ENCODE peak calls at places on chromosomes 1 and 21, in eight cellular contexts. P is heart right ventricle, C is lower leg skin, M is ovary, X is astrocyte of the spinal cord, O is heart left ventricle, Z is PC-9, A is AG10803. S is an unnamed sample.
A peak's percentile ranks its signal among the peaks of the same experiment; 100 is the strongest.

GRCh38 chr1:25803368-25803767 is 3.4 kb downstream of the SELENON start:
- DNase-seq in A (no peak), O (no peak), C (no peak), Z (no peak), X (no peak), P (no peak), M (no peak), S (no peak)

GRCh38 chr1:152043870-152044269 is 7.1 kb upstream of the S100A11 start:
- DNase-seq in C (no peak), Z (no peak), M (no peak), A (no peak), P (no peak), X (no peak), O (no peak), S (no peak)

GRCh38 chr1:214216031-214216430 is 64.9 kb upstream of the SMYD2 start:
- DNase-seq in C (no peak), P (no peak), M (no peak), A (no peak), O (no peak), X (no peak), Z (no peak), S (no peak)

GRCh38 chr1:3795453-3796214 is 664 bp downstream of the LRRC47 start:
- DNase-seq in Z (no peak), A (no peak), M (no peak), C (no peak), O (no peak), X (no peak), P (no peak), S (no peak)

GRCh38 chr1:229714964-229715603 is 89.0 kb downstream of the URB2 start:
- DNase-seq in O (no peak), X (no peak), M (no peak), A (peak; percentile 22), P (no peak), Z (peak; percentile 72), C (no peak), S (no peak)

GRCh38 chr1:234324668-234325225 is 48.5 kb upstream of the COA6 start:
- DNase-seq in Z (no peak), C (no peak), O (no peak), X (no peak), M (no peak), A (no peak), P (no peak), S (no peak)

GRCh38 chr1:234780531-234781162 is 170.7 kb upstream of the IRF2BP2 start:
- DNase-seq in C (no peak), A (no peak), Z (no peak), M (no peak), P (no peak), O (no peak), X (no peak), S (no peak)

GRCh38 chr1:152860129-152860528 is 333 bp downstream of the LCE7A start:
- DNase-seq in A (no peak), X (no peak), P (no peak), C (no peak), M (no peak), Z (no peak), O (no peak), S (no peak)

GRCh38 chr1:62038594-62039284 is 155.9 kb upstream of the L1TD1 start:
- DNase-seq in X (no peak), Z (no peak), M (no peak), P (no peak), A (no peak), O (no peak), C (no peak), S (no peak)

GRCh38 chr21:40623550-40623949 is 223.4 kb downstream of the DSCAM start:
- DNase-seq in M (no peak), O (no peak), P (no peak), A (no peak), Z (no peak), X (no peak), C (no peak), S (no peak)

GRCh38 chr1:14653461-14653960 is 55.0 kb downstream of the KAZN start:
- DNase-seq in Z (no peak), P (no peak), M (no peak), A (no peak), C (no peak), O (no peak), X (peak; percentile 9), S (no peak)

GRCh38 chr1:159879977-159880376 is 17.5 kb upstream of the VSIG8 start:
- DNase-seq in O (no peak), C (no peak), X (peak; percentile 74), Z (peak; percentile 59), A (peak; percentile 78), M (no peak), P (no peak), S (no peak)

GRCh38 chr1:202193614-202194327 is at the start of gene LGR6:
- DNase-seq in M (no peak), C (no peak), O (no peak), Z (no peak), P (no peak), X (no peak), A (no peak), S (no peak)

GRCh38 chr1:8813991-8814390 is 3.4 kb downstream of the RERE start:
- DNase-seq in Z (no peak), O (no peak), P (no peak), A (no peak), C (no peak), M (no peak), X (no peak), S (no peak)

GRCh38 chr1:33349778-33350610 is 29.1 kb upstream of the A3GALT2 start:
- DNase-seq in C (peak; percentile 74), M (peak; percentile 90), Z (peak; percentile 69), O (peak; percentile 89), A (peak; percentile 77), X (peak; percentile 77), P (peak; percentile 85), S (no peak)

GRCh38 chr1:29124366-29125236 is 898 bp upstream of the TMEM200B start:
- DNase-seq in X (peak; percentile 88), C (peak; percentile 43), Z (no peak), P (peak; percentile 90), M (peak; percentile 95), A (peak; percentile 77), O (peak; percentile 87), S (no peak)

GRCh38 chr21:33025471-33026298 is at the start of gene OLIG2:
- DNase-seq in P (no peak), C (no peak), X (no peak), M (no peak), O (no peak), Z (no peak), A (no peak), S (no peak)

GRCh38 chr1:56446531-56447098 is 132.7 kb downstream of the PLPP3 start:
- DNase-seq in X (no peak), M (no peak), O (peak; percentile 42), A (no peak), C (peak; percentile 64), P (peak; percentile 46), Z (no peak), S (no peak)

DNA sequence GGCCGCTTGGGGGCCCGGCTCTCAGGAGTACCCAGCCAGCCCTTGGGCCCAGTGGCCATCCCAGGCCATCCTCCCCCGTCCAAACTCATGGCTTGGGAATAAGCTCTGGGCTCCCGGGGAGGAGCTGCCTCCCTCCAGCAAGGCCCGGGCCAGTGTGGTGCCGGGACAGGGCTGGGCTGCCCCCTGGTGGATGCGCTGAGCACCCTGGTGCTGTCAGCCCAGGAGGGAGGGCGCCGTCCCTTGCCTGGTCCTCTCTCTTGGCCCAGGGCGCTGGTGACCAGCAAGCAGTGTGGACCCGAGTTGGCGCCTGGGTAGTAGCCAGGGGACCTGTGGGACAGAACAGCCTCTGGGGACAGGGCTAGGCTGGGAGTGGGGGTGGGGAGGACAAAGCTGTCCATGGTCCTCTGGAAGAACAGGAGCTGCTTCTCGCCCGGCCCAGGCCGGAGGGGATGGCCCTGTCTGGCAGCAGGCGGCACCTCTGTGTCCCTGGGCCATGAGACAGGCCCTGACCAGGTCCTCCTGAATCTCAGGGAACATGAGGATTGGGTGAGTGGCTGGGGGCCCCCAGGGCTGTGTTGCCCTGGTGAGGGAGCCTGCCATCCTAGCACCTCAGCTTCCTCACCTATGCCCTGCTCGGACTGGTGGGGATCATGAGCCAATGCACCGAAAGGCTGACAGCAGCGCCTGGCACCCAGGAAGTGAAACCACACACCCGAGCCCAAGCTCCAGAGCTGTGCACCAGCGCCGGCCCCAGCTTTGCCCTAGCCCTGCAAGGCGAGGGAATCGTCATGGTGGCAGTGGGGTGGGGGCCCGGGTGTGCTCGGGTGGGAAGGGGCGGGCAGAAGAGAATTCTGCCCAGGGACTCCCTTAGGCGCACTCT is 9.4 kb downstream of the MORN1 start:
- DNase-seq in X (peak; percentile 67), P (peak; percentile 84), M (peak; percentile 87), C (peak; percentile 60), Z (peak; percentile 47), O (peak; percentile 85), A (peak; percentile 78), S (peak; percentile 29)
- H3K4me3 ChIP-seq in X (no peak overlapping the region), P (no peak overlapping the region), M (no peak overlapping the region), C (no peak overlapping the region), Z (no peak overlapping the region), O (no peak overlapping the region), A (no peak overlapping the region), S (no peak overlapping the region)

GRCh38 chr1:63148825-63149645 is 173.3 kb upstream of the FOXD3 start:
- DNase-seq in C (no peak), O (no peak), P (no peak), M (no peak), Z (no peak), X (peak; percentile 61), A (peak; percentile 49), S (peak; percentile 16)
- TF ChIP-seq CTCF in C (no peak), O (peak; percentile 48), P (peak; percentile 11), M (no peak), Z (peak; percentile 65), X (peak; percentile 77), A (peak; percentile 81), S (peak; percentile 69)

DNA sequence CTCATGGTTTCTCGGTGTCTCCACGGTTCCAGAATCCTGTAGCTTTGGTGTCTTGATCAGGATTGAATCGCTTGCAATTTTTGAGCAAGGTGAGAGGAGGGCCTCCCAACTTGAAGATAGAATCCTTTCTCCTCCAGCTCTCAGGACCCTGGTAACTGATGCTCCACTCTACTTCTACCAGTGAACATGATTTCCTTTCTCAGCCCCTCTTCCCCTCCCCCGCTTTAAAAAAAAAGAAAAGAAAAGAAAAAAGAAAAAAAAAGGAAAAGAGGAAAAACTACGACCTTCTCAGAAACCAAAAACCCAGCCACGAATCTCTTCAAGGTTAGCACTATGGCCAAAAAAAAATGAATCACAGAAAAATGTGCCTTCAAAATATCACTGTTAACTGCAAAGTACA is 1.2 kb downstream of the ARHGEF11 start:
- DNase-seq in O (no peak), A (no peak), Z (no peak), P (no peak), M (no peak), C (no peak), X (no peak), S (no peak)
- H3K4me3 ChIP-seq in O (peak overlapping the region; percentile 92), A (peak overlapping the region; percentile 69), Z (peak overlapping the region; percentile 70), P (peak overlapping the region; percentile 64), M (peak overlapping the region; percentile 46), C (no peak overlapping the region), X (peak overlapping the region; percentile 58), S (peak overlapping the region; percentile 64)

GRCh38 chr1:242470774-242471173 is 53.7 kb downstream of the PLD5 start:
- DNase-seq in X (no peak), P (no peak), A (no peak), O (no peak), C (no peak), M (no peak), Z (no peak), S (no peak)

GRCh38 chr1:242462867-242463266 is 61.6 kb downstream of the PLD5 start:
- DNase-seq in P (no peak), M (no peak), A (no peak), Z (no peak), X (no peak), O (no peak), C (no peak), S (no peak)

GRCh38 chr1:242468749-242469148 is 55.7 kb downstream of the PLD5 start:
- DNase-seq in Z (no peak), M (no peak), C (no peak), X (peak; percentile 11), A (no peak), O (no peak), P (no peak), S (no peak)

GRCh38 chr1:242467556-242468145 is 56.8 kb downstream of the PLD5 start:
- DNase-seq in A (peak; percentile 43), X (peak; percentile 57), M (peak; percentile 51), P (peak; percentile 48), C (peak; percentile 25), O (peak; percentile 27), Z (no peak), S (no peak)
- TF ChIP-seq CTCF in A (peak; percentile 71), X (peak; percentile 70), M (peak; percentile 43), P (peak; percentile 53), C (no peak), O (peak; percentile 73), Z (peak; percentile 69), S (peak; percentile 40)

S was measured in HFF-Myc.